ENCODE peak calls at places on chromosomes 3 and 15, in seven cellular contexts. D, W, M, L, U, T and Z are unnamed samples.

GRCh38 chr15:71154607-71155200 is 39.4 kb downstream of the THSD4 start:
- DNase-seq in M (no peak), W (no peak), T (peak; percentile 16), U (no peak), D (no peak), L (no peak), Z (no peak)

GRCh38 chr3:52052831-52053306 is 3.5 kb downstream of the DUSP7 start:
- DNase-seq in T (peak; percentile 91), M (peak; percentile 93), W (no peak), U (peak; percentile 76), L (peak; percentile 30), D (peak; percentile 75), Z (peak; percentile 77)

GRCh38 chr3:130950641-130951040 is 56.8 kb downstream of the ATP2C1 start:
- DNase-seq in U (no peak), M (no peak), T (peak; percentile 66), L (no peak), W (no peak), D (peak; percentile 46), Z (peak; percentile 66)

GRCh38 chr3:16807441-16807840 is 77.3 kb upstream of the PLCL2 start:
- DNase-seq in U (no peak), L (no peak), W (no peak), T (peak; percentile 82), D (peak; percentile 5), M (no peak), Z (peak; percentile 90)

GRCh38 chr3:155658006-155658405 is 86.9 kb downstream of the PLCH1 start:
- DNase-seq in D (no peak), U (no peak), T (no peak), M (no peak), W (no peak), L (no peak), Z (no peak)

GRCh38 chr15:89105147-89105546 is 16.9 kb downstream of the ABHD2 start:
- DNase-seq in D (peak; percentile 87), U (no peak), M (no peak), L (no peak), W (no peak), T (peak; percentile 92), Z (peak; percentile 97)

GRCh38 chr15:88785217-88785616 is 18.0 kb upstream of the ACAN start:
- DNase-seq in W (no peak), U (no peak), D (no peak), M (no peak), L (no peak), T (no peak), Z (no peak)

GRCh38 chr15:63944681-63944955 is 101.7 kb downstream of the DAPK2 start:
- DNase-seq in L (no peak), T (no peak), M (no peak), W (no peak), D (no peak), U (no peak), Z (no peak)

GRCh38 chr3:121477589-121477988 is 68.2 kb downstream of the POLQ start:
- DNase-seq in M (no peak), U (no peak), W (no peak), L (no peak), T (peak; percentile 85), D (peak; percentile 89), Z (peak; percentile 79)

GRCh38 chr3:104582092-104582491 is 784.6 kb upstream of the ALCAM start:
- DNase-seq in T (no peak), U (no peak), W (no peak), L (no peak), D (no peak), M (no peak), Z (no peak)

GRCh38 chr3:69741057-69741830 is 2.0 kb downstream of the MITF start:
- DNase-seq in M (no peak), D (no peak), L (no peak), U (no peak), W (no peak), T (no peak), Z (no peak)

GRCh38 chr15:64092864-64093626 is 593 bp downstream of the CIAO2A start:
- DNase-seq in T (peak; percentile 74), L (peak; percentile 25), U (peak; percentile 61), D (peak; percentile 50), M (peak; percentile 67), W (no peak), Z (peak; percentile 55)

GRCh38 chr15:56916825-56917477 is 1.5 kb upstream of the TCF12 start:
- DNase-seq in D (no peak), W (no peak), T (peak; percentile 16), M (no peak), L (no peak), U (no peak), Z (no peak)

GRCh38 chr3:15934389-15935195 is 136.8 kb upstream of the ANKRD28 start:
- DNase-seq in W (no peak), D (no peak), L (no peak), M (no peak), T (no peak), U (no peak), Z (no peak)

GRCh38 chr3:180036092-180036677 is 552 bp downstream of the PEX5L start:
- DNase-seq in W (no peak), U (no peak), L (no peak), T (no peak), M (no peak), D (no peak), Z (no peak)

GRCh38 chr3:8503461-8503860 is 1.8 kb downstream of the LMCD1 start:
- DNase-seq in U (no peak), T (peak; percentile 63), L (no peak), M (no peak), W (no peak), D (no peak), Z (no peak)

GRCh38 chr15:66701422-66702034 is 508 bp upstream of the SMAD6 start:
- DNase-seq in U (no peak), D (peak; percentile 38), M (peak; percentile 83), W (peak; percentile 69), T (peak; percentile 89), L (peak; percentile 48), Z (peak; percentile 68)

GRCh38 chr15:84658788-84659411 is 901 bp upstream of the NMB start:
- DNase-seq in T (no peak), L (no peak), U (peak; percentile 6), W (no peak), D (no peak), M (no peak), Z (no peak)